ENCODE peak calls at places on chromosomes 3 and 15, in eight cellular contexts. U is kidney glomerular epithelial cell; H is activated CD4-positive, CD25-positive, alpha-beta regulatory T cell; Y is prostate gland; E is AG20443; S is mucosa of gallbladder; R is activated CD8-positive, alpha-beta T cell treated with anti-CD3 and anti-CD28 coated beads, Interleukin-2, amount 10 ng/mL, durations not matched to agents 7 days and 5 days; T is bronchial epithelial cell. Q is an unnamed sample.

GRCh38 chr3:169855514-169855913 is 14.2 kb downstream of the LRRC31 start:
- DNase-seq in H (no peak), E (no peak), U (no peak), R (no peak), Y (no peak), S (no peak), T (no peak), Q (no peak)

GRCh38 chr3:12170207-12170606 is 11.5 kb upstream of the TIMP4 start:
- DNase-seq in S (no peak), U (no peak), T (no peak), Y (no peak), H (no peak), R (no peak), E (peak), Q (no peak)

GRCh38 chr3:98732239-98733054 is 30.7 kb upstream of the ST3GAL6 start:
- DNase-seq in U (peak), Y (peak), S (no peak), T (no peak), R (peak), H (no peak), E (peak), Q (peak)

GRCh38 chr15:48641416-48641815 is 4.1 kb downstream of the FBN1 start:
- DNase-seq in R (no peak), Y (no peak), H (no peak), S (no peak), T (peak), U (peak), E (no peak), Q (no peak)

GRCh38 chr3:173465112-173465511 is 67.6 kb downstream of the NLGN1 start:
- DNase-seq in S (no peak), H (no peak), Y (no peak), T (peak), E (peak), U (peak), R (no peak), Q (no peak)

GRCh38 chr15:93209690-93210425 is 120.8 kb upstream of the RGMA start:
- DNase-seq in T (peak), U (no peak), S (no peak), R (no peak), H (no peak), E (no peak), Y (no peak), Q (no peak)

GRCh38 chr3:12750223-12750622 is 8.8 kb downstream of the TMEM40 start:
- DNase-seq in E (peak), H (no peak), S (peak), T (peak), U (peak), Y (peak), R (no peak), Q (no peak)

GRCh38 chr3:98962189-98962930 is 60.9 kb upstream of the DCBLD2 start:
- DNase-seq in S (no peak), U (peak), E (peak), Y (no peak), H (no peak), T (peak), R (no peak), Q (no peak)

GRCh38 chr3:142210608-142211007 is 14.8 kb downstream of the GK5 start:
- DNase-seq in U (no peak), R (no peak), E (no peak), H (no peak), S (no peak), T (no peak), Y (no peak), Q (no peak)

GRCh38 chr3:58580826-58581327 is 3.7 kb upstream of the FAM107A start:
- DNase-seq in U (no peak), E (no peak), T (no peak), H (no peak), Y (no peak), R (no peak), S (no peak), Q (no peak)

GRCh38 chr15:72604794-72605193 is 49.7 kb upstream of the GOLGA6B start:
- DNase-seq in Y (no peak), U (no peak), H (no peak), E (peak), T (no peak), R (no peak), S (no peak), Q (no peak)

GRCh38 chr15:76221085-76221767 is 90.0 kb downstream of the ETFA start:
- DNase-seq in H (no peak), R (no peak), T (no peak), E (no peak), U (no peak), S (no peak), Y (no peak), Q (no peak)

GRCh38 chr3:33915796-33916589 is 117.6 kb downstream of the PDCD6IP start:
- DNase-seq in H (no peak), R (peak), S (no peak), U (peak), Y (no peak), T (peak), E (peak), Q (no peak)

GRCh38 chr3:39327746-39328349 is 1.7 kb upstream of the CCR8 start:
- DNase-seq in H (no peak), T (no peak), E (no peak), Y (no peak), R (no peak), U (no peak), S (no peak), Q (peak)